ENCODE peak calls at places on chromosomes 7 and 10, in nine cellular contexts. One of them, this sample, is unnamed. For H3K4me1 and H3K36me3, the result is how much of the 10 kb centered on the place peaks cover.

GRCh38 chr10:18681971-18682403 is 22.8 kb downstream of the ARL5B start:
- DNase-seq in MM.1S: no peak
- DNase-seq in adrenal gland: no peak
- DNase-seq in psoas muscle: no peak
- DNase-seq in CD4-positive, alpha-beta memory T cell: no peak
- DNase-seq in hepatocyte: no peak
- DNase-seq in ovary: no peak
- DNase-seq in fibroblast of lung: no peak
- DNase-seq in transverse colon: no peak
- DNase-seq in this sample: no peak

GRCh38 chr10:6052247-6053221 is 9.6 kb downstream of the IL2RA start:
- DNase-seq in hepatocyte: no peak
- DNase-seq in psoas muscle: no peak
- DNase-seq in transverse colon: peak
- DNase-seq in adrenal gland: peak
- DNase-seq in MM.1S: peak
- DNase-seq in fibroblast of lung: no peak
- DNase-seq in ovary: no peak
- DNase-seq in CD4-positive, alpha-beta memory T cell: peak
- DNase-seq in this sample: no peak

GRCh38 chr7:26504417-26504816 is 212.8 kb downstream of the SNX10 start:
- DNase-seq in ovary: no peak
- DNase-seq in MM.1S: no peak
- DNase-seq in fibroblast of lung: no peak
- DNase-seq in psoas muscle: no peak
- DNase-seq in adrenal gland: no peak
- DNase-seq in hepatocyte: no peak
- DNase-seq in transverse colon: no peak
- DNase-seq in CD4-positive, alpha-beta memory T cell: no peak
- DNase-seq in this sample: no peak

GRCh38 chr7:73850781-73851207 is 8.5 kb upstream of the METTL27 start:
- DNase-seq in transverse colon: peak
- DNase-seq in ovary: no peak
- DNase-seq in hepatocyte: peak
- DNase-seq in MM.1S: no peak
- DNase-seq in fibroblast of lung: peak
- DNase-seq in adrenal gland: no peak
- DNase-seq in CD4-positive, alpha-beta memory T cell: no peak
- DNase-seq in psoas muscle: peak
- DNase-seq in this sample: no peak

GRCh38 chr7:2635810-2636701 is 4.3 kb downstream of the TTYH3 start:
- DNase-seq in CD4-positive, alpha-beta memory T cell: no peak
- DNase-seq in fibroblast of lung: no peak
- DNase-seq in hepatocyte: peak
- DNase-seq in MM.1S: no peak
- DNase-seq in psoas muscle: peak
- DNase-seq in ovary: no peak
- DNase-seq in adrenal gland: peak
- DNase-seq in transverse colon: no peak
- DNase-seq in this sample: no peak

GRCh38 chr7:132009778-132010177 is 453.4 kb upstream of the PODXL start:
- DNase-seq in hepatocyte: no peak
- DNase-seq in transverse colon: no peak
- DNase-seq in fibroblast of lung: no peak
- DNase-seq in adrenal gland: no peak
- DNase-seq in ovary: no peak
- DNase-seq in CD4-positive, alpha-beta memory T cell: no peak
- DNase-seq in psoas muscle: no peak
- DNase-seq in MM.1S: no peak
- DNase-seq in this sample: no peak

GRCh38 chr10:23344251-23344841 is at the start of gene C10orf67:
- DNase-seq in fibroblast of lung: peak
- DNase-seq in adrenal gland: peak
- DNase-seq in ovary: peak
- DNase-seq in CD4-positive, alpha-beta memory T cell: no peak
- DNase-seq in psoas muscle: peak
- DNase-seq in hepatocyte: peak
- DNase-seq in transverse colon: peak
- DNase-seq in MM.1S: no peak
- DNase-seq in this sample: no peak

GRCh38 chr7:50197547-50197946 is 104.5 kb upstream of the ZPBP start:
- DNase-seq in ovary: no peak
- DNase-seq in psoas muscle: no peak
- DNase-seq in CD4-positive, alpha-beta memory T cell: no peak
- DNase-seq in MM.1S: no peak
- DNase-seq in hepatocyte: peak
- DNase-seq in fibroblast of lung: no peak
- DNase-seq in adrenal gland: peak
- DNase-seq in transverse colon: no peak
- DNase-seq in this sample: no peak

GRCh38 chr7:100539436-100540006 is 518 bp downstream of the AGFG2 start:
- DNase-seq in transverse colon: no peak
- DNase-seq in psoas muscle: no peak
- DNase-seq in adrenal gland: peak
- DNase-seq in MM.1S: no peak
- DNase-seq in ovary: no peak
- DNase-seq in fibroblast of lung: no peak
- DNase-seq in hepatocyte: no peak
- DNase-seq in CD4-positive, alpha-beta memory T cell: no peak
- DNase-seq in this sample: no peak

GRCh38 chr10:88865281-88865876 is 13.7 kb upstream of the ANKRD22 start:
- DNase-seq in adrenal gland: no peak
- DNase-seq in MM.1S: no peak
- DNase-seq in fibroblast of lung: peak
- DNase-seq in CD4-positive, alpha-beta memory T cell: no peak
- DNase-seq in transverse colon: no peak
- DNase-seq in hepatocyte: no peak
- DNase-seq in psoas muscle: no peak
- DNase-seq in ovary: no peak
- DNase-seq in this sample: peak

GRCh38 chr10:93495654-93496321 is 624 bp upstream of the CEP55 start:
- DNase-seq in fibroblast of lung: peak
- DNase-seq in psoas muscle: peak
- DNase-seq in CD4-positive, alpha-beta memory T cell: peak
- DNase-seq in ovary: peak
- DNase-seq in hepatocyte: peak
- DNase-seq in adrenal gland: no peak
- DNase-seq in transverse colon: peak
- DNase-seq in MM.1S: no peak
- DNase-seq in this sample: peak

DNA sequence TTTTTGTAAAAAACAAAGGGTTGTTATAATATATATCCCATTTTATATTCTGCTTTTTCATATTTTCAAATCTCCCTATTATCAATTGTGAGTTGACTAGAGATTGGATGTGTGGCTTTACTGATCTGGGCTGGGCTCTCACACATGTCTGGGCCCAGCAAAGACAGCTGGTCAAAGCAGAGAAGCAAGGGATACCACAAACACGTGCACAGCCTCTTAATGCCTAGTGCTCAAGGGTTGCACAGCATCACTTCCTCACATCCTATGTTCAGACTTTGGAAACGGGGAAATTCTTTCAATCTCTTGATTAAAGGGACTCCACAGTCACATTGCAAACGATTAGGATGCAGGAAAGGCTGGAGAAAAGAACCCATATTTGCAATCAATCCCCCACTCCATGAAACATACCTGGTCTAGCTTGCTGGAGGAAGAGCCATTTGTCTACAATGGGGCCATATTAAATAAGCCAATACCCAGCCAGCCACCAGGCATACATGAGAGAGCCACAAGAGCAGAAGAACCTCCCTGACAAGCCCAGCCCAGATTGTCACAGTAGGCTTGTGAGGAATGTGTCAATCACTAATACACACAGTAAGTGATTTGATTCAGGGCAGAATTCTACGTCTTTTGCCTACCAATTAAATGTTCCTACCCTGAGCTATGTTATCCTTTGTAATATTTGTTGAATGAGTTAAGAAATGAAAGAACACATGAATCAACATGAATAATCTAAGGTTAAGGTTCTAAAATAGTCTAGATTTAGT is 431.2 kb downstream of the TNS3 start:
- DNase-seq in transverse colon: no peak
- DNase-seq in CD4-positive, alpha-beta memory T cell: no peak
- DNase-seq in hepatocyte: no peak
- DNase-seq in ovary: no peak
- DNase-seq in adrenal gland: no peak
- DNase-seq in psoas muscle: no peak
- DNase-seq in MM.1S: no peak
- DNase-seq in fibroblast of lung: no peak
- DNase-seq in this sample: no peak
- H3K4me1 ChIP-seq in transverse colon: under half
- H3K4me1 ChIP-seq in CD4-positive, alpha-beta memory T cell: under half
- H3K4me1 ChIP-seq in hepatocyte: under half
- H3K4me1 ChIP-seq in ovary: under half
- H3K4me1 ChIP-seq in adrenal gland: under half
- H3K4me1 ChIP-seq in psoas muscle: under half
- H3K4me1 ChIP-seq in MM.1S: under half
- H3K4me1 ChIP-seq in fibroblast of lung: under half
- H3K4me1 ChIP-seq in this sample: under half

GRCh38 chr10:51405580-51406367 is 293.6 kb downstream of the CSTF2T start:
- DNase-seq in adrenal gland: no peak
- DNase-seq in CD4-positive, alpha-beta memory T cell: no peak
- DNase-seq in hepatocyte: no peak
- DNase-seq in MM.1S: no peak
- DNase-seq in fibroblast of lung: no peak
- DNase-seq in transverse colon: no peak
- DNase-seq in ovary: no peak
- DNase-seq in psoas muscle: no peak
- DNase-seq in this sample: peak
- H3K36me3 ChIP-seq in adrenal gland: under half
- H3K36me3 ChIP-seq in CD4-positive, alpha-beta memory T cell: under half
- H3K36me3 ChIP-seq in hepatocyte: under half
- H3K36me3 ChIP-seq in MM.1S: under half
- H3K36me3 ChIP-seq in fibroblast of lung: under half
- H3K36me3 ChIP-seq in transverse colon: under half
- H3K36me3 ChIP-seq in ovary: under half
- H3K36me3 ChIP-seq in psoas muscle: under half
- H3K36me3 ChIP-seq in this sample: under half

GRCh38 chr7:116505278-116505677 is 5.7 kb downstream of the CAV2 start:
- DNase-seq in adrenal gland: no peak
- DNase-seq in hepatocyte: no peak
- DNase-seq in MM.1S: no peak
- DNase-seq in fibroblast of lung: no peak
- DNase-seq in CD4-positive, alpha-beta memory T cell: no peak
- DNase-seq in ovary: no peak
- DNase-seq in transverse colon: no peak
- DNase-seq in psoas muscle: no peak
- DNase-seq in this sample: no peak

GRCh38 chr7:116502201-116503096 is 2.9 kb downstream of the CAV2 start:
- DNase-seq in adrenal gland: no peak
- DNase-seq in ovary: no peak
- DNase-seq in MM.1S: no peak
- DNase-seq in transverse colon: no peak
- DNase-seq in CD4-positive, alpha-beta memory T cell: no peak
- DNase-seq in psoas muscle: no peak
- DNase-seq in fibroblast of lung: no peak
- DNase-seq in hepatocyte: no peak
- DNase-seq in this sample: no peak

GRCh38 chr7:116505823-116506222 is 6.3 kb downstream of the CAV2 start:
- DNase-seq in ovary: no peak
- DNase-seq in psoas muscle: no peak
- DNase-seq in hepatocyte: no peak
- DNase-seq in fibroblast of lung: no peak
- DNase-seq in CD4-positive, alpha-beta memory T cell: no peak
- DNase-seq in adrenal gland: no peak
- DNase-seq in MM.1S: no peak
- DNase-seq in transverse colon: no peak
- DNase-seq in this sample: no peak

GRCh38 chr7:116501425-116502167 is 2.1 kb downstream of the CAV2 start:
- DNase-seq in transverse colon: no peak
- DNase-seq in MM.1S: peak
- DNase-seq in adrenal gland: peak
- DNase-seq in CD4-positive, alpha-beta memory T cell: no peak
- DNase-seq in psoas muscle: no peak
- DNase-seq in fibroblast of lung: peak
- DNase-seq in hepatocyte: peak
- DNase-seq in ovary: no peak
- DNase-seq in this sample: no peak

GRCh38 chr7:116503835-116504234 is 4.3 kb downstream of the CAV2 start:
- DNase-seq in hepatocyte: no peak
- DNase-seq in fibroblast of lung: no peak
- DNase-seq in transverse colon: no peak
- DNase-seq in MM.1S: no peak
- DNase-seq in ovary: no peak
- DNase-seq in CD4-positive, alpha-beta memory T cell: no peak
- DNase-seq in psoas muscle: no peak
- DNase-seq in adrenal gland: no peak
- DNase-seq in this sample: no peak
- H3K4me1 ChIP-seq in hepatocyte: under half
- H3K4me1 ChIP-seq in fibroblast of lung: under half
- H3K4me1 ChIP-seq in transverse colon: under half
- H3K4me1 ChIP-seq in MM.1S: under half
- H3K4me1 ChIP-seq in ovary: under half
- H3K4me1 ChIP-seq in CD4-positive, alpha-beta memory T cell: under half
- H3K4me1 ChIP-seq in psoas muscle: under half
- H3K4me1 ChIP-seq in adrenal gland: under half
- H3K4me1 ChIP-seq in this sample: under half

GRCh38 chr10:125023862-125024495 is 82.1 kb downstream of the ZRANB1 start:
- DNase-seq in psoas muscle: peak
- DNase-seq in hepatocyte: no peak
- DNase-seq in fibroblast of lung: no peak
- DNase-seq in transverse colon: peak
- DNase-seq in ovary: peak
- DNase-seq in adrenal gland: peak
- DNase-seq in CD4-positive, alpha-beta memory T cell: no peak
- DNase-seq in MM.1S: no peak
- DNase-seq in this sample: peak

GRCh38 chr10:125026974-125027735 is 85.2 kb downstream of the ZRANB1 start:
- DNase-seq in hepatocyte: no peak
- DNase-seq in transverse colon: no peak
- DNase-seq in MM.1S: no peak
- DNase-seq in CD4-positive, alpha-beta memory T cell: no peak
- DNase-seq in adrenal gland: no peak
- DNase-seq in fibroblast of lung: no peak
- DNase-seq in ovary: no peak
- DNase-seq in psoas muscle: no peak
- DNase-seq in this sample: no peak

GRCh38 chr10:125024496-125025234 is 82.7 kb downstream of the ZRANB1 start:
- DNase-seq in psoas muscle: no peak
- DNase-seq in MM.1S: no peak
- DNase-seq in ovary: no peak
- DNase-seq in CD4-positive, alpha-beta memory T cell: no peak
- DNase-seq in adrenal gland: no peak
- DNase-seq in fibroblast of lung: no peak
- DNase-seq in transverse colon: no peak
- DNase-seq in hepatocyte: no peak
- DNase-seq in this sample: no peak

GRCh38 chr10:125026036-125026931 is 84.4 kb downstream of the ZRANB1 start:
- DNase-seq in adrenal gland: no peak
- DNase-seq in ovary: no peak
- DNase-seq in fibroblast of lung: no peak
- DNase-seq in psoas muscle: no peak
- DNase-seq in MM.1S: no peak
- DNase-seq in CD4-positive, alpha-beta memory T cell: no peak
- DNase-seq in hepatocyte: no peak
- DNase-seq in transverse colon: no peak
- DNase-seq in this sample: no peak

DNA sequence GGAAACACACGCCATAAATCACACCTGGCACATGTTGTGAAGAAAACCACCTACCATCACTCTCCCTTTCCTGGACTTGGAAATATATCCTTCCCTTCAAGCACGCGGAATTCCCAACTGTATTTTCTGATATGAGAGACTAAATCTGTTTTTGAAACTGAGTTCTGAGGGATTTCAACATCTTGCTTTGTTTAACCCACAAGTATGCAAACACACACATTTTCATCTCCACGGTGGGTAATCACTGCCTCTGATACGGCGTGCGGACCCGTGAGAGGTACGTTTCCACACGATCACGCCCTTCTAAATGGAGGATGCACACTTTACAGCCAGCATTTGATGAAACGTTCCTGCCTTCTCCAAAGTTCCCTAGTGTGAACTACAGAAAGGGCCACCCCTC is 83.4 kb downstream of the ZRANB1 start:
- DNase-seq in MM.1S: no peak
- DNase-seq in transverse colon: no peak
- DNase-seq in CD4-positive, alpha-beta memory T cell: no peak
- DNase-seq in adrenal gland: no peak
- DNase-seq in ovary: no peak
- DNase-seq in hepatocyte: no peak
- DNase-seq in psoas muscle: no peak
- DNase-seq in fibroblast of lung: peak
- DNase-seq in this sample: no peak
- H3K36me3 ChIP-seq in MM.1S: under half
- H3K36me3 ChIP-seq in transverse colon: under half
- H3K36me3 ChIP-seq in CD4-positive, alpha-beta memory T cell: under half
- H3K36me3 ChIP-seq in adrenal gland: under half
- H3K36me3 ChIP-seq in ovary: under half
- H3K36me3 ChIP-seq in hepatocyte: under half
- H3K36me3 ChIP-seq in psoas muscle: under half
- H3K36me3 ChIP-seq in fibroblast of lung: under half
- H3K36me3 ChIP-seq in this sample: under half

This sample was measured in prostate gland.